ENCODE peak calls at places on chromosomes 16 and 17, in eight cellular contexts. One of them, this sample, is unnamed.

GRCh38 chr16:67162439-67163163 is 1.9 kb upstream of the HSF4 start:
- DNase-seq in BE2C: peak
- DNase-seq in CD4-positive, alpha-beta memory T cell: no peak
- DNase-seq in psoas muscle: peak
- DNase-seq in Caco-2: no peak
- DNase-seq in OCI-LY7: no peak
- DNase-seq in fibroblast of mammary gland: no peak
- DNase-seq in stomach: no peak
- DNase-seq in this sample: no peak

GRCh38 chr17:2749058-2749783 is at the start of gene CCDC92B:
- DNase-seq in BE2C: peak
- DNase-seq in CD4-positive, alpha-beta memory T cell: no peak
- DNase-seq in psoas muscle: no peak
- DNase-seq in Caco-2: no peak
- DNase-seq in OCI-LY7: no peak
- DNase-seq in fibroblast of mammary gland: no peak
- DNase-seq in stomach: no peak
- DNase-seq in this sample: no peak

GRCh38 chr16:9275386-9275785 is 183.9 kb downstream of the HAPSTR1 start:
- DNase-seq in BE2C: no peak
- DNase-seq in CD4-positive, alpha-beta memory T cell: no peak
- DNase-seq in psoas muscle: no peak
- DNase-seq in Caco-2: no peak
- DNase-seq in OCI-LY7: no peak
- DNase-seq in fibroblast of mammary gland: no peak
- DNase-seq in stomach: no peak
- DNase-seq in this sample: no peak

GRCh38 chr17:21425736-21426135 is 49.6 kb downstream of the KCNJ12 start:
- DNase-seq in BE2C: no peak
- DNase-seq in CD4-positive, alpha-beta memory T cell: no peak
- DNase-seq in psoas muscle: no peak
- DNase-seq in Caco-2: no peak
- DNase-seq in OCI-LY7: no peak
- DNase-seq in fibroblast of mammary gland: peak
- DNase-seq in stomach: no peak
- DNase-seq in this sample: peak

GRCh38 chr17:82961366-82962162 is 117.8 kb upstream of the METRNL start:
- DNase-seq in BE2C: no peak
- DNase-seq in CD4-positive, alpha-beta memory T cell: no peak
- DNase-seq in psoas muscle: peak
- DNase-seq in Caco-2: no peak
- DNase-seq in OCI-LY7: no peak
- DNase-seq in fibroblast of mammary gland: no peak
- DNase-seq in stomach: peak
- DNase-seq in this sample: no peak

GRCh38 chr16:83393196-83393981 is 414.4 kb upstream of the HSBP1 start:
- DNase-seq in BE2C: no peak
- DNase-seq in CD4-positive, alpha-beta memory T cell: no peak
- DNase-seq in psoas muscle: no peak
- DNase-seq in Caco-2: no peak
- DNase-seq in OCI-LY7: peak
- DNase-seq in fibroblast of mammary gland: peak
- DNase-seq in stomach: no peak
- DNase-seq in this sample: no peak

GRCh38 chr17:18261146-18261515 is 669 bp downstream of the MIEF2 start:
- DNase-seq in BE2C: no peak
- DNase-seq in CD4-positive, alpha-beta memory T cell: no peak
- DNase-seq in psoas muscle: peak
- DNase-seq in Caco-2: no peak
- DNase-seq in OCI-LY7: peak
- DNase-seq in fibroblast of mammary gland: peak
- DNase-seq in stomach: peak
- DNase-seq in this sample: no peak

GRCh38 chr16:79651363-79651762 is 50.8 kb upstream of the MAF start:
- DNase-seq in BE2C: no peak
- DNase-seq in CD4-positive, alpha-beta memory T cell: no peak
- DNase-seq in psoas muscle: peak
- DNase-seq in Caco-2: no peak
- DNase-seq in OCI-LY7: no peak
- DNase-seq in fibroblast of mammary gland: peak
- DNase-seq in stomach: peak
- DNase-seq in this sample: no peak

GRCh38 chr16:8173111-8173644 is 417.1 kb downstream of the TMEM114 start:
- DNase-seq in BE2C: peak
- DNase-seq in CD4-positive, alpha-beta memory T cell: no peak
- DNase-seq in psoas muscle: peak
- DNase-seq in Caco-2: peak
- DNase-seq in OCI-LY7: peak
- DNase-seq in fibroblast of mammary gland: peak
- DNase-seq in stomach: peak
- DNase-seq in this sample: peak

DNA sequence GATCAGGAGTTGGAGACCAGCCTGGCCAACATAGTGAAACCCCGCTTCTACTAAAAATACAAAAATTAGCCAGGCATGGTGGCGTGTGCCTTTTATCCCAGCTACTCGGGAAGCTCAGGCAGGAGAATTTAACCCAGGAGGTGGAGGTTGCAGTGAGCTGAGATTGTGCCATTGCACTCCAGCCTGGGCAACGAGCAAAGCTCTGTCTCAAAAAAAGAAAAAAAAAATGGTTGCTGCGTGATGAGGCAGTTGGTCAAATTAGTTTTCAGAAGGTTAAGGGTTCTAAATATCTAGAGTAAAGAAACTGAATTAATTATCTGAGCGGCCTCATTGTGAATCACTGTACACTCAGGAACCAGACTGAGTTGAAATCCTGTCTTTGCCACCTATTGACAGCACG is 3.5 kb upstream of the CD68 start:
- DNase-seq in BE2C: no peak
- DNase-seq in CD4-positive, alpha-beta memory T cell: no peak
- DNase-seq in psoas muscle: no peak
- DNase-seq in Caco-2: no peak
- DNase-seq in OCI-LY7: no peak
- DNase-seq in fibroblast of mammary gland: no peak
- DNase-seq in stomach: no peak
- DNase-seq in this sample: no peak
- H3K4me3 ChIP-seq in BE2C: no peak
- H3K4me3 ChIP-seq in CD4-positive, alpha-beta memory T cell: no peak
- H3K4me3 ChIP-seq in psoas muscle: peak
- H3K4me3 ChIP-seq in Caco-2: no peak
- H3K4me3 ChIP-seq in OCI-LY7: peak
- H3K4me3 ChIP-seq in fibroblast of mammary gland: no peak
- H3K4me3 ChIP-seq in stomach: no peak
- H3K4me3 ChIP-seq in this sample: no peak

GRCh38 chr16:684067-684794 is at the start of gene JMJD8:
- DNase-seq in BE2C: peak
- DNase-seq in CD4-positive, alpha-beta memory T cell: peak
- DNase-seq in psoas muscle: peak
- DNase-seq in Caco-2: peak
- DNase-seq in OCI-LY7: peak
- DNase-seq in fibroblast of mammary gland: peak
- DNase-seq in stomach: peak
- DNase-seq in this sample: peak
- H3K4me3 ChIP-seq in BE2C: peak
- H3K4me3 ChIP-seq in CD4-positive, alpha-beta memory T cell: peak
- H3K4me3 ChIP-seq in psoas muscle: peak
- H3K4me3 ChIP-seq in Caco-2: peak
- H3K4me3 ChIP-seq in OCI-LY7: peak
- H3K4me3 ChIP-seq in fibroblast of mammary gland: peak
- H3K4me3 ChIP-seq in stomach: peak
- H3K4me3 ChIP-seq in this sample: peak

DNA sequence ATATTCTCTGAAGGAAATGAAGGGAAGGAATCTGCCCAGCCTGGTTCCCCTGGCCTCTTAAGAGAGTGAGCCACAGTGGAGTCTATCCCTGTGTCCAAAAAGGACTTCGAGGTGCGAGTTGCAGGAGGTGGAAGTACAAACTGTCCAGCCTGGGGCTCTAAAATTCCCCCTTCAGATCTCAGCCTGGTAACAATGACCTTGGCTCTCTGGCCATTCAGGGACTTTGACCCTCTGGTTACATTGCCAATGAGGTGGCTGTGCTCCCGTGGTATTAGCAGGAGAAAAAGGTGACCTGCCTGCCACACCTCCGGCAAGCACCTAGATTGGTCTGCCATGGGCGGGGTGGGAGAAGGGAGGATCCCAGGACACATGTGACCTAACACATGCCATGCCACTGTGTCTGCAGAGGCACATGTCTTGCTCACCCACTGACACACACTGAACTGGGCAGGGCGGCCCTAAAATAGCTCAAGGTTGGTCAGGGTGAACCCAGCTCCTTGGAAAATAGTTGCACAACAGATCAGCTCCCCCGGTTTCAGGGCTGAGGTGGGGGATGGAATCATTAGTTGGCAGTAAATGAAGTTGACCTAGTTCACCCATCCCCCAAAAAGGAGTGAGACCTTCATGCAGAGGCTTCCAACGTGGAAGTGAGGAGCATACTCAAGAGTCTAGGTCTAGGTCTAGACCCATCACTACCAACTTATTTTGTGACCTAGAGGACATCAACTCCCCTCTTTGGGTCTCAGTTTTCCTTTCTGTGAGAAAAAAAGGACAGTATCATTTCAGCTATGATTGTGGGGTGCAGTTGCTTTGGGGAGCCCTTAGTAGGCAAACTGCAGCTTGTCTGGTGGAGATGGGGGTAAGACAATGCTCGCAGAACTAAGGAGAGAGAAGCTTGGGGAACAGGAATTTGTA is 2.2 kb downstream of the NR1D1 start:
- DNase-seq in BE2C: no peak
- DNase-seq in CD4-positive, alpha-beta memory T cell: no peak
- DNase-seq in psoas muscle: peak
- DNase-seq in Caco-2: no peak
- DNase-seq in OCI-LY7: no peak
- DNase-seq in fibroblast of mammary gland: peak
- DNase-seq in stomach: peak
- DNase-seq in this sample: no peak
- H3K4me3 ChIP-seq in BE2C: peak
- H3K4me3 ChIP-seq in CD4-positive, alpha-beta memory T cell: peak
- H3K4me3 ChIP-seq in psoas muscle: peak
- H3K4me3 ChIP-seq in Caco-2: peak
- H3K4me3 ChIP-seq in OCI-LY7: peak
- H3K4me3 ChIP-seq in fibroblast of mammary gland: peak
- H3K4me3 ChIP-seq in stomach: peak
- H3K4me3 ChIP-seq in this sample: peak

GRCh38 chr16:3174618-3175148 is 13.3 kb upstream of the OR1F1 start:
- DNase-seq in BE2C: no peak
- DNase-seq in CD4-positive, alpha-beta memory T cell: no peak
- DNase-seq in psoas muscle: no peak
- DNase-seq in Caco-2: no peak
- DNase-seq in OCI-LY7: no peak
- DNase-seq in fibroblast of mammary gland: no peak
- DNase-seq in stomach: no peak
- DNase-seq in this sample: no peak

GRCh38 chr16:3171181-3171854 is 16.7 kb upstream of the OR1F1 start:
- DNase-seq in BE2C: peak
- DNase-seq in CD4-positive, alpha-beta memory T cell: peak
- DNase-seq in psoas muscle: no peak
- DNase-seq in Caco-2: no peak
- DNase-seq in OCI-LY7: no peak
- DNase-seq in fibroblast of mammary gland: no peak
- DNase-seq in stomach: no peak
- DNase-seq in this sample: no peak

GRCh38 chr16:3171855-3172593 is 16.0 kb upstream of the OR1F1 start:
- DNase-seq in BE2C: peak
- DNase-seq in CD4-positive, alpha-beta memory T cell: peak
- DNase-seq in psoas muscle: no peak
- DNase-seq in Caco-2: no peak
- DNase-seq in OCI-LY7: no peak
- DNase-seq in fibroblast of mammary gland: peak
- DNase-seq in stomach: no peak
- DNase-seq in this sample: no peak

GRCh38 chr16:3173892-3174617 is 13.9 kb upstream of the OR1F1 start:
- DNase-seq in BE2C: peak
- DNase-seq in CD4-positive, alpha-beta memory T cell: no peak
- DNase-seq in psoas muscle: no peak
- DNase-seq in Caco-2: no peak
- DNase-seq in OCI-LY7: peak
- DNase-seq in fibroblast of mammary gland: no peak
- DNase-seq in stomach: no peak
- DNase-seq in this sample: no peak

GRCh38 chr16:3175157-3176153 is 12.5 kb upstream of the OR1F1 start:
- DNase-seq in BE2C: peak
- DNase-seq in CD4-positive, alpha-beta memory T cell: no peak
- DNase-seq in psoas muscle: no peak
- DNase-seq in Caco-2: no peak
- DNase-seq in OCI-LY7: no peak
- DNase-seq in fibroblast of mammary gland: peak
- DNase-seq in stomach: no peak
- DNase-seq in this sample: no peak
- H3K4me3 ChIP-seq in BE2C: peak
- H3K4me3 ChIP-seq in CD4-positive, alpha-beta memory T cell: no peak
- H3K4me3 ChIP-seq in psoas muscle: no peak
- H3K4me3 ChIP-seq in Caco-2: no peak
- H3K4me3 ChIP-seq in OCI-LY7: no peak
- H3K4me3 ChIP-seq in fibroblast of mammary gland: peak
- H3K4me3 ChIP-seq in stomach: no peak
- H3K4me3 ChIP-seq in this sample: no peak

DNA sequence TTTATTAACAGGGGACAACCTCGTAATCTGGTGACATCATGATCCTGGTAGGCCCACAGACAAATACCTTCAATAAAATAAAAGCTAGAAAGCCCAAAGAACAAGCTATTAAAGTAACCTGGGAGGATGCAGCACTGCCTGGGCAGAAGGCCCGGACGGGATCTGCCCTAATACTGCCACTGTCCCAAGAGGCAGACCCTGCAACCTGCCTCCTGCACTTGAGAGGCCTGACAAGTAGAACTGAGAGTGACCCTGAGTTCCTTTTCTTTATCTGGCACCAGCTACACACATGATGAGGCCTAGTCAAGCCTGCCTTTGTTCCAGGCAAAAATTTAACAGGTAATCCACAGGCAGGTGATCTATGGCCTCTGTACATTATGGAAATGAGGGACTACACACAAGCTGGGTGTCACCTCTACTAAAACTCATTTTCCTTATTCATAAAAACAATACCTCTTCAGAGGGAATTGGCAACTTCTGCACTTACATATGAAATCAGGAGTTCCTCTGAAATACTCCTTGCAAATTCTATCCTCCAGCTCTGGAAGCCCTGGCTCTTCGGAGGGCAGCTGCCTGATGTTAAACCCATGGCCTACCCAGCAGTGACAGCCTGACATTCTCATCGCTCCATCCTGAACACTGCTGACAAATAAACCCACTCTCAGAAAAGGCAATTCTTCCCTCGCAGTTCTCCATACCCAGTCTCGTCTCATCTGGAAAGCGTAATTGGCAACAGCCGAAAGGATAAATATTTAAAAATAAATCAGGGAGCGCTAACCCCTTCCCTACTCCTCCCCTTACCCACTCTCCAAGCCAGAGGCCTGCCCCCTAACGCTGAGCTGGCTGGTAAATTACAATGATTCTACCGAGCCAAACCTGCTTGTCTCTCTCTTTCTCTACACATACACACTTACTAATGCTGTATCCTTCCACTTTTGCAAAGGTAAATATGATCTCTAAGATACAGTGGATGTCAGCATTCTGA is 2.5 kb upstream of the ZFHX3 start:
- DNase-seq in BE2C: no peak
- DNase-seq in CD4-positive, alpha-beta memory T cell: no peak
- DNase-seq in psoas muscle: no peak
- DNase-seq in Caco-2: no peak
- DNase-seq in OCI-LY7: no peak
- DNase-seq in fibroblast of mammary gland: no peak
- DNase-seq in stomach: no peak
- DNase-seq in this sample: no peak
- H3K4me3 ChIP-seq in BE2C: no peak
- H3K4me3 ChIP-seq in CD4-positive, alpha-beta memory T cell: no peak
- H3K4me3 ChIP-seq in psoas muscle: peak
- H3K4me3 ChIP-seq in Caco-2: no peak
- H3K4me3 ChIP-seq in OCI-LY7: no peak
- H3K4me3 ChIP-seq in fibroblast of mammary gland: no peak
- H3K4me3 ChIP-seq in stomach: no peak
- H3K4me3 ChIP-seq in this sample: no peak